ENCODE peak calls at places on chromosomes 16 and 17, in ten cellular contexts. X is AG04450, T is GM23338, Q is IMR-90, N is BJ, J is colonic mucosa, P is Caco-2, S is K562, U is OCI-LY7, I is fibroblast of the aortic adventitia. O is an unnamed sample.

GRCh38 chr16:79897087-79897443 is 296.5 kb upstream of the MAF start:
- DNase-seq in J (no peak), S (no peak), I (no peak), T (no peak), Q (no peak), P (no peak), U (no peak), N (no peak), X (no peak), O (no peak)

GRCh38 chr16:66474750-66475199 is 47.7 kb downstream of the BEAN1 start:
- DNase-seq in Q (no peak), I (no peak), N (no peak), X (no peak), S (no peak), J (no peak), T (no peak), U (peak; percentile 78), P (no peak), O (peak; percentile 6)

GRCh38 chr17:27473748-27474609 is 17.7 kb downstream of the KSR1 start:
- DNase-seq in P (no peak), T (no peak), I (no peak), J (no peak), X (no peak), N (no peak), U (peak; percentile 52), Q (no peak), S (peak; percentile 96), O (no peak)

GRCh38 chr17:64368277-64368676 is 22.4 kb downstream of the PECAM1 start:
- DNase-seq in Q (no peak), T (no peak), S (no peak), X (no peak), P (no peak), U (no peak), J (no peak), N (no peak), I (no peak), O (no peak)

GRCh38 chr17:80133626-80133970 is 13.3 kb downstream of the EIF4A3 start:
- DNase-seq in S (no peak), Q (no peak), T (no peak), P (no peak), N (no peak), X (no peak), I (no peak), J (no peak), U (no peak), O (no peak)

GRCh38 chr17:40038882-40039513 is 15.2 kb downstream of the MED24 start:
- DNase-seq in T (peak; percentile 80), Q (peak; percentile 87), J (no peak), P (peak; percentile 53), X (peak; percentile 66), N (peak; percentile 69), S (peak; percentile 49), I (peak; percentile 85), U (no peak), O (peak; percentile 92)

GRCh38 chr16:81888520-81889394 is 109.7 kb downstream of the PLCG2 start:
- DNase-seq in Q (no peak), T (no peak), I (no peak), P (peak; percentile 58), N (no peak), X (no peak), S (no peak), U (no peak), J (no peak), O (no peak)

GRCh38 chr17:18954321-18954720 is 2.4 kb downstream of the SLC5A10 start:
- DNase-seq in J (no peak), X (no peak), I (no peak), P (no peak), S (no peak), U (no peak), N (no peak), T (no peak), Q (no peak), O (no peak)

GRCh38 chr17:42553866-42554249 is 1.1 kb downstream of the HSD17B1 start:
- DNase-seq in X (no peak), Q (no peak), N (no peak), S (no peak), I (no peak), T (no peak), J (no peak), P (no peak), U (no peak), O (no peak)

GRCh38 chr16:54511181-54511731 is 224.7 kb upstream of the IRX3 start:
- DNase-seq in U (no peak), X (no peak), N (peak; percentile 6), S (no peak), Q (no peak), J (no peak), P (no peak), T (no peak), I (peak; percentile 93), O (peak; percentile 78)

GRCh38 chr16:89615596-89616090 is 2.2 kb downstream of the DPEP1 start:
- DNase-seq in J (peak; percentile 34), T (peak; percentile 68), N (no peak), U (no peak), Q (no peak), X (no peak), P (peak; percentile 50), S (peak; percentile 50), I (no peak), O (no peak)

DNA sequence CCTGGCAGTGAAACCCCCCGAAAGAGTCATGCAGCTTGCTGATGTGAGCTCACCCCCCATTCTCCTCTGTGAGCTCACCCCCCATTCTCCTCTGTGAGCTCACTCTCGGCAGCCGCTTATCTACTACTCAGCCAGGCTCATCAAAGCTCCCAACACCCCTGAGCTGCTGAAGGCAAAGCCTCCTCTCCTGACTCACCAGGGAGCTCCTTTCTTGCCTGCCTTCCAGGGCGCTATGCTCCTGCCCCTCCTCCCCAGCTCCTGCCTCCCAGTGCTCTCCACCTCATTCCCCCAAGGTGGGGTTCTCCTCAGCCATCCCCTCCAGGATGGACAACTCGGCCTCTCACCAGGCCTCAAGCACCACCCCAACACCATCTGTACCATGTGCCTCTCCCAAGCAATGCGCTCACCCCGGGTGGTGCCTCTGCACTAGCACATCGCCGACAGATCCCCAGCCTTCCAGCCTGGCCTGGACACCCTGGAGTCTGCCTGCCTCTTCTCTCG is 27.7 kb upstream of the FAAP100 start:
- DNase-seq in T (no peak), J (no peak), Q (peak; percentile 79), P (no peak), I (peak; percentile 82), U (no peak), N (no peak), X (no peak), S (peak; percentile 65), O (peak; percentile 59)
- TF ChIP-seq CTCF in T (no peak), J (no peak), Q (no peak), P (no peak), I (no peak), U (no peak), N (no peak), X (no peak), S (no peak), O (no peak)

DNA sequence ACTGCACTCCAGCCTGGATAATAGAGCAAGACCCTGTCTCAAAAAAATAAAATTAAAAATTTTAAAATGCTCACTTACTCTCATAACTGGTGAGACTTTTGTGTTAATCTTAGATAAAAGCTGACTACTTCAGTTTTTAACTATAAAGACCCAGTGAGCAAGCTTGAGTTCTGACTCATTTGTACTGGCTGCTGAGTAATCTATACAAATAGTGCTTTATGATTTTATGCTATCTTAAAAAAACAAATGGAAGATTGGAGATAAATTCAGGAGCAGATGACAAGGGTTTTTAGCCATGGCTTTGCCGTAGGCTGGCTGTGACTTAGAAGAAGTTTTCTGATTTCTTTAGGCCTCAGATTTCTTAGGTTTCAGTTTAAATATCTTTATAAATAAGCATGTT is 30.5 kb downstream of the SNTB2 start:
- DNase-seq in J (no peak), U (no peak), Q (peak; percentile 89), X (peak; percentile 37), N (no peak), P (peak; percentile 40), I (peak; percentile 71), T (no peak), S (peak; percentile 24), O (peak; percentile 73)
- H3K4me3 ChIP-seq in J (no peak overlapping the region), U (no peak overlapping the region), Q (no peak overlapping the region), X (no peak overlapping the region), N (no peak overlapping the region), P (no peak overlapping the region), I (no peak overlapping the region), T (no peak overlapping the region), S (no peak overlapping the region), O (no peak overlapping the region)

GRCh38 chr17:29008591-29008990 is 2.8 kb upstream of the SEZ6 start:
- DNase-seq in I (no peak), P (no peak), X (no peak), N (no peak), S (no peak), U (no peak), T (no peak), Q (no peak), J (no peak), O (no peak)

GRCh38 chr17:29007456-29008455 is 1.9 kb upstream of the SEZ6 start:
- DNase-seq in U (no peak), T (no peak), N (no peak), J (no peak), P (no peak), I (peak; percentile 15), X (no peak), Q (peak; percentile 7), S (no peak), O (no peak)

GRCh38 chr17:29005562-29005887 is 308 bp downstream of the SEZ6 start:
- DNase-seq in P (no peak), N (no peak), I (no peak), T (no peak), S (no peak), U (no peak), Q (no peak), J (no peak), X (no peak), O (no peak)

GRCh38 chr17:29004081-29004692 is 1.6 kb downstream of the SEZ6 start:
- DNase-seq in N (no peak), I (peak; percentile 17), U (no peak), J (no peak), X (peak; percentile 3), P (peak; percentile 57), Q (peak; percentile 33), S (no peak), T (peak; percentile 51), O (no peak)

GRCh38 chr17:29005936-29006438 is at the start of gene SEZ6:
- DNase-seq in Q (peak; percentile 48), P (peak; percentile 92), X (peak; percentile 7), T (peak; percentile 95), J (peak; percentile 60), U (peak; percentile 44), I (peak; percentile 47), S (peak; percentile 77), N (no peak), O (peak; percentile 55)
- TF ChIP-seq CTCF in Q (no peak), P (no peak), X (no peak), T (no peak), J (no peak), U (no peak), I (no peak), S (no peak), N (no peak), O (no peak)

DNA sequence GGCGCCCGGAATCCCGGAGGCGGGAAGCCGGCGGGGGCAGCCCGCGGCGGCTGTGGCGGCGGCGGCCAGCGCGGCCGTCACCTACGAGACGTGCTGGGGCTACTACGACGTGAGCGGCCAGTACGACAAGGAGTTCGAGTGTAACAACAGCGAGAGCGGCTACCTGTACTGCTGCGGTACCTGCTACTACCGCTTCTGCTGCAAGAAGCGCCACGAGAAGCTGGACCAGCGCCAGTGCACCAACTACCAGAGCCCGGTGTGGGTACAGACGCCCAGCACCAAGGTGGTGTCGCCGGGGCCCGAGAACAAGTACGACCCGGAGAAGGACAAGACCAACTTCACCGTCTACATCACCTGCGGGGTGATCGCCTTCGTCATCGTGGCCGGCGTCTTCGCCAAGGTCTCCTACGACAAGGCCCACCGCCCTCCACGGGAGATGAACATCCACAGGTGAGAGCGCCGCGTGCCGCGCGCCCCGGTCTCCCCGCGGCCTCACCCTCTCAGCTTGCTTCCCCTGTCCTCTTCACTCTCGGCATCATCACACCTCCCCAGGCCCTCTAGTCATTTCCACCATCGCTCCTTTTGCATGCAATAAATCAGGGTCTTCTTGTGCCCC is 706 bp downstream of the SHISA6 start:
- DNase-seq in P (no peak), I (no peak), Q (no peak), N (no peak), S (no peak), U (no peak), X (no peak), J (peak; percentile 21), T (peak; percentile 27), O (no peak)
- H3K4me3 ChIP-seq in P (peak overlapping the region; percentile 29), I (no peak overlapping the region), Q (no peak overlapping the region), N (no peak overlapping the region), S (no peak overlapping the region), U (no peak overlapping the region), X (no peak overlapping the region), J (no peak overlapping the region), T (no peak overlapping the region), O (no peak overlapping the region)